ENCODE peak calls at places on chromosomes 2 and 18, in seven cellular contexts. T is cardiac muscle cell; J is CD8-positive, alpha-beta memory T cell; A is choroid plexus epithelial cell; H is tibial artery; D is AG08396; Z is GM23248. L is an unnamed sample.

GRCh38 chr18:59426855-59427254 is 67.8 kb upstream of the LMAN1 start:
- DNase-seq in T (no peak), J (no peak), A (no peak), H (no peak), D (no peak), Z (no peak), L (no peak)

GRCh38 chr2:64731746-64732145 is 78.0 kb upstream of the SERTAD2 start:
- DNase-seq in T (no peak), J (no peak), A (no peak), H (no peak), D (no peak), Z (no peak), L (no peak)

GRCh38 chr2:58354230-58354629 is 113.1 kb upstream of the FANCL start:
- DNase-seq in T (no peak), J (no peak), A (no peak), H (no peak), D (no peak), Z (no peak), L (no peak)

GRCh38 chr2:187500585-187501359 is 52.7 kb upstream of the CALCRL start:
- DNase-seq in T (peak), J (no peak), A (peak), H (no peak), D (no peak), Z (peak), L (peak)

GRCh38 chr2:232890896-232891601 is 21.0 kb downstream of the SNORC start:
- DNase-seq in T (peak), J (no peak), A (peak), H (peak), D (peak), Z (peak), L (peak)

GRCh38 chr2:236889081-236889780 is 196.5 kb upstream of the COPS8 start:
- DNase-seq in T (peak), J (no peak), A (peak), H (no peak), D (no peak), Z (no peak), L (no peak)

GRCh38 chr2:222448806-222449205 is 24.5 kb downstream of the SGPP2 start:
- DNase-seq in T (peak), J (no peak), A (peak), H (no peak), D (peak), Z (peak), L (no peak)

GRCh38 chr2:237143676-237144440 is 58.2 kb downstream of the COPS8 start:
- DNase-seq in T (peak), J (no peak), A (peak), H (no peak), D (peak), Z (peak), L (no peak)

GRCh38 chr18:55983433-55983832 is 395.4 kb upstream of the TCF4 start:
- DNase-seq in T (no peak), J (no peak), A (no peak), H (no peak), D (no peak), Z (peak), L (no peak)

GRCh38 chr18:46160050-46160798 is 56.0 kb downstream of the HAUS1 start:
- DNase-seq in T (no peak), J (no peak), A (no peak), H (no peak), D (no peak), Z (no peak), L (peak)

GRCh38 chr2:176873403-176873802 is 339.2 kb upstream of the HNRNPA3 start:
- DNase-seq in T (no peak), J (no peak), A (peak), H (no peak), D (no peak), Z (peak), L (no peak)

GRCh38 chr2:64013053-64013452 is 6.2 kb downstream of the VPS54 start:
- DNase-seq in T (no peak), J (no peak), A (no peak), H (no peak), D (no peak), Z (no peak), L (no peak)

GRCh38 chr2:48129256-48129950 is 223.1 kb upstream of the FBXO11 start:
- DNase-seq in T (no peak), J (no peak), A (no peak), H (no peak), D (no peak), Z (no peak), L (no peak)

GRCh38 chr2:100274076-100274475 is 48.2 kb downstream of the LONRF2 start:
- DNase-seq in T (no peak), J (no peak), A (no peak), H (no peak), D (no peak), Z (no peak), L (peak)

GRCh38 chr18:40984856-40985255 is 970.2 kb upstream of the PIK3C3 start:
- DNase-seq in T (peak), J (no peak), A (peak), H (no peak), D (no peak), Z (peak), L (no peak)

GRCh38 chr2:74712223-74713053 is 58.4 kb downstream of the SEMA4F start:
- DNase-seq in T (no peak), J (no peak), A (no peak), H (no peak), D (no peak), Z (peak), L (no peak)

GRCh38 chr2:176175729-176176074 is 12.8 kb upstream of the HOXD1 start:
- DNase-seq in T (no peak), J (no peak), A (no peak), H (no peak), D (no peak), Z (no peak), L (no peak)

GRCh38 chr2:153567367-153567766 is 88.8 kb upstream of the RPRM start:
- DNase-seq in T (no peak), J (no peak), A (no peak), H (no peak), D (no peak), Z (no peak), L (no peak)

GRCh38 chr18:62979172-62979571 is 263.8 kb downstream of the PHLPP1 start:
- DNase-seq in T (peak), J (no peak), A (peak), H (no peak), D (peak), Z (peak), L (no peak)

GRCh38 chr2:63374341-63374740 is 213.9 kb downstream of the WDPCP start:
- DNase-seq in T (no peak), J (no peak), A (no peak), H (no peak), D (no peak), Z (no peak), L (no peak)

GRCh38 chr2:28082131-28082530 is 191.6 kb downstream of the BABAM2 start:
- DNase-seq in T (peak), J (no peak), A (peak), H (no peak), D (no peak), Z (peak), L (no peak)

GRCh38 chr2:8049851-8050571 is 631.8 kb upstream of the ID2 start:
- DNase-seq in T (no peak), J (no peak), A (no peak), H (no peak), D (no peak), Z (no peak), L (no peak)

GRCh38 chr18:49183921-49184320 is 233.2 kb upstream of the SMAD7 start:
- DNase-seq in T (no peak), J (no peak), A (no peak), H (no peak), D (peak), Z (peak), L (no peak)

GRCh38 chr18:23966909-23967308 is 47.6 kb upstream of the TTC39C start:
- DNase-seq in T (no peak), J (no peak), A (no peak), H (no peak), D (no peak), Z (no peak), L (no peak)

GRCh38 chr18:76922107-76922506 is 99.8 kb downstream of the ZNF236 start:
- DNase-seq in T (peak), J (peak), A (peak), H (no peak), D (peak), Z (peak), L (no peak)

GRCh38 chr2:144331652-144332355 is 188.1 kb downstream of the ZEB2 start:
- DNase-seq in T (no peak), J (peak), A (no peak), H (peak), D (no peak), Z (peak), L (no peak)

GRCh38 chr2:44100351-44100750 is 68.3 kb upstream of the PPM1B start:
- DNase-seq in T (peak), J (no peak), A (peak), H (peak), D (peak), Z (peak), L (peak)

GRCh38 chr18:31492671-31493070 is 5.3 kb upstream of the DSG2 start:
- DNase-seq in T (no peak), J (no peak), A (no peak), H (no peak), D (no peak), Z (no peak), L (no peak)

GRCh38 chr2:180413331-180413730 is 406.2 kb upstream of the CWC22 start:
- DNase-seq in T (no peak), J (no peak), A (no peak), H (no peak), D (no peak), Z (no peak), L (no peak)

GRCh38 chr2:172097557-172098131 is 5.1 kb downstream of the DLX2 start:
- DNase-seq in T (no peak), J (no peak), A (no peak), H (no peak), D (peak), Z (peak), L (no peak)

GRCh38 chr2:15195723-15196270 is 365.3 kb downstream of the NBAS start:
- DNase-seq in T (no peak), J (no peak), A (no peak), H (no peak), D (no peak), Z (no peak), L (no peak)

GRCh38 chr2:240955306-240956101 is 42.9 kb upstream of the SNED1 start:
- DNase-seq in T (no peak), J (no peak), A (no peak), H (no peak), D (no peak), Z (no peak), L (no peak)

GRCh38 chr2:33421820-33422219 is 54.6 kb upstream of the RASGRP3 start:
- DNase-seq in T (peak), J (no peak), A (no peak), H (no peak), D (no peak), Z (no peak), L (no peak)

GRCh38 chr2:147487286-147487979 is 357.4 kb upstream of the ACVR2A start:
- DNase-seq in T (no peak), J (no peak), A (no peak), H (no peak), D (no peak), Z (no peak), L (no peak)

GRCh38 chr18:25099838-25100393 is 252.1 kb downstream of the ZNF521 start:
- DNase-seq in T (peak), J (no peak), A (peak), H (no peak), D (no peak), Z (peak), L (no peak)

GRCh38 chr2:118032169-118033013 is 18.5 kb upstream of the CCDC93 start:
- DNase-seq in T (peak), J (peak), A (peak), H (no peak), D (peak), Z (peak), L (peak)

GRCh38 chr2:142952793-142953192 is 75.3 kb downstream of the KYNU start:
- DNase-seq in T (no peak), J (no peak), A (no peak), H (no peak), D (no peak), Z (no peak), L (no peak)

GRCh38 chr18:59279722-59280121 is 6.5 kb upstream of the RAX start:
- DNase-seq in T (no peak), J (no peak), A (no peak), H (no peak), D (no peak), Z (no peak), L (no peak)

GRCh38 chr18:53416985-53417384 is 807.5 kb downstream of the MBD2 start:
- DNase-seq in T (no peak), J (no peak), A (no peak), H (no peak), D (no peak), Z (no peak), L (no peak)

GRCh38 chr2:221969087-221969829 is 329.5 kb downstream of the PAX3 start:
- DNase-seq in T (peak), J (no peak), A (peak), H (no peak), D (peak), Z (peak), L (peak)